ENCODE peak calls at places on chromosomes 16 and 17, in five cellular contexts. One of them, this sample, is unnamed.

GRCh38 chr17:73386561-73386960 is 74.8 kb upstream of the CDC42EP4 start:
- DNase-seq in heart right ventricle: no peak
- DNase-seq in stimulated activated CD4-positive, alpha-beta T cell treated with anti-CD3 and anti-CD28 coated beads, Interleukin-1b, Interleukin-23, amount 100 ng/mL, for 4 hours: no peak
- DNase-seq in activated CD4-positive, alpha-beta T cell treated with anti-CD3 and anti-CD28 coated beads, Interleukin-2, amount 10 ng/mL, durations not matched to agents 24 days and 14 days: no peak
- DNase-seq in lower lobe of right lung: no peak
- DNase-seq in this sample: no peak

GRCh38 chr17:73976676-73977521 is 226.6 kb upstream of the RPL38 start:
- DNase-seq in stimulated activated CD4-positive, alpha-beta T cell treated with anti-CD3 and anti-CD28 coated beads, Interleukin-1b, Interleukin-23, amount 100 ng/mL, for 4 hours: no peak
- DNase-seq in heart right ventricle: no peak
- DNase-seq in activated CD4-positive, alpha-beta T cell treated with anti-CD3 and anti-CD28 coated beads, Interleukin-2, amount 10 ng/mL, durations not matched to agents 24 days and 14 days: no peak
- DNase-seq in lower lobe of right lung: no peak
- DNase-seq in this sample: no peak

GRCh38 chr17:79811036-79811887 is 14.4 kb upstream of the CBX8 start:
- DNase-seq in lower lobe of right lung: no peak
- DNase-seq in activated CD4-positive, alpha-beta T cell treated with anti-CD3 and anti-CD28 coated beads, Interleukin-2, amount 10 ng/mL, durations not matched to agents 24 days and 14 days: peak; percentile 80
- DNase-seq in heart right ventricle: no peak
- DNase-seq in stimulated activated CD4-positive, alpha-beta T cell treated with anti-CD3 and anti-CD28 coated beads, Interleukin-1b, Interleukin-23, amount 100 ng/mL, for 4 hours: no peak
- DNase-seq in this sample: no peak

GRCh38 chr17:70084476-70084875 is 9.5 kb downstream of the KCNJ16 start:
- DNase-seq in activated CD4-positive, alpha-beta T cell treated with anti-CD3 and anti-CD28 coated beads, Interleukin-2, amount 10 ng/mL, durations not matched to agents 24 days and 14 days: no peak
- DNase-seq in lower lobe of right lung: no peak
- DNase-seq in heart right ventricle: no peak
- DNase-seq in stimulated activated CD4-positive, alpha-beta T cell treated with anti-CD3 and anti-CD28 coated beads, Interleukin-1b, Interleukin-23, amount 100 ng/mL, for 4 hours: no peak
- DNase-seq in this sample: no peak

GRCh38 chr16:84898447-84898846 is 78.7 kb downstream of the CRISPLD2 start:
- DNase-seq in stimulated activated CD4-positive, alpha-beta T cell treated with anti-CD3 and anti-CD28 coated beads, Interleukin-1b, Interleukin-23, amount 100 ng/mL, for 4 hours: no peak
- DNase-seq in heart right ventricle: no peak
- DNase-seq in lower lobe of right lung: no peak
- DNase-seq in activated CD4-positive, alpha-beta T cell treated with anti-CD3 and anti-CD28 coated beads, Interleukin-2, amount 10 ng/mL, durations not matched to agents 24 days and 14 days: no peak
- DNase-seq in this sample: no peak

GRCh38 chr17:68794636-68795503 is 160.3 kb downstream of the ABCA8 start:
- DNase-seq in activated CD4-positive, alpha-beta T cell treated with anti-CD3 and anti-CD28 coated beads, Interleukin-2, amount 10 ng/mL, durations not matched to agents 24 days and 14 days: no peak
- DNase-seq in heart right ventricle: no peak
- DNase-seq in stimulated activated CD4-positive, alpha-beta T cell treated with anti-CD3 and anti-CD28 coated beads, Interleukin-1b, Interleukin-23, amount 100 ng/mL, for 4 hours: no peak
- DNase-seq in lower lobe of right lung: no peak
- DNase-seq in this sample: no peak

GRCh38 chr16:56865394-56866062 is 521 bp downstream of the SLC12A3 start:
- DNase-seq in activated CD4-positive, alpha-beta T cell treated with anti-CD3 and anti-CD28 coated beads, Interleukin-2, amount 10 ng/mL, durations not matched to agents 24 days and 14 days: no peak
- DNase-seq in lower lobe of right lung: no peak
- DNase-seq in stimulated activated CD4-positive, alpha-beta T cell treated with anti-CD3 and anti-CD28 coated beads, Interleukin-1b, Interleukin-23, amount 100 ng/mL, for 4 hours: no peak
- DNase-seq in heart right ventricle: no peak
- DNase-seq in this sample: no peak

GRCh38 chr16:56370836-56371235 is 54.5 kb downstream of the AMFR start:
- DNase-seq in stimulated activated CD4-positive, alpha-beta T cell treated with anti-CD3 and anti-CD28 coated beads, Interleukin-1b, Interleukin-23, amount 100 ng/mL, for 4 hours: no peak
- DNase-seq in lower lobe of right lung: peak; percentile 41
- DNase-seq in heart right ventricle: no peak
- DNase-seq in activated CD4-positive, alpha-beta T cell treated with anti-CD3 and anti-CD28 coated beads, Interleukin-2, amount 10 ng/mL, durations not matched to agents 24 days and 14 days: no peak
- DNase-seq in this sample: no peak

GRCh38 chr17:73091770-73092517 is 544 bp downstream of the SLC39A11 start:
- DNase-seq in stimulated activated CD4-positive, alpha-beta T cell treated with anti-CD3 and anti-CD28 coated beads, Interleukin-1b, Interleukin-23, amount 100 ng/mL, for 4 hours: no peak
- DNase-seq in lower lobe of right lung: peak; percentile 48
- DNase-seq in activated CD4-positive, alpha-beta T cell treated with anti-CD3 and anti-CD28 coated beads, Interleukin-2, amount 10 ng/mL, durations not matched to agents 24 days and 14 days: peak; percentile 64
- DNase-seq in heart right ventricle: peak; percentile 23
- DNase-seq in this sample: no peak

GRCh38 chr16:23318639-23319038 is 16.5 kb downstream of the SCNN1B start:
- DNase-seq in heart right ventricle: no peak
- DNase-seq in activated CD4-positive, alpha-beta T cell treated with anti-CD3 and anti-CD28 coated beads, Interleukin-2, amount 10 ng/mL, durations not matched to agents 24 days and 14 days: no peak
- DNase-seq in lower lobe of right lung: peak; percentile 74
- DNase-seq in stimulated activated CD4-positive, alpha-beta T cell treated with anti-CD3 and anti-CD28 coated beads, Interleukin-1b, Interleukin-23, amount 100 ng/mL, for 4 hours: no peak
- DNase-seq in this sample: no peak

GRCh38 chr16:66289986-66290385 is 76.5 kb upstream of the CDH5 start:
- DNase-seq in lower lobe of right lung: no peak
- DNase-seq in heart right ventricle: no peak
- DNase-seq in activated CD4-positive, alpha-beta T cell treated with anti-CD3 and anti-CD28 coated beads, Interleukin-2, amount 10 ng/mL, durations not matched to agents 24 days and 14 days: no peak
- DNase-seq in stimulated activated CD4-positive, alpha-beta T cell treated with anti-CD3 and anti-CD28 coated beads, Interleukin-1b, Interleukin-23, amount 100 ng/mL, for 4 hours: no peak
- DNase-seq in this sample: no peak

GRCh38 chr17:49146620-49147306 is 14.2 kb downstream of the B4GALNT2 start:
- DNase-seq in heart right ventricle: no peak
- DNase-seq in lower lobe of right lung: no peak
- DNase-seq in activated CD4-positive, alpha-beta T cell treated with anti-CD3 and anti-CD28 coated beads, Interleukin-2, amount 10 ng/mL, durations not matched to agents 24 days and 14 days: no peak
- DNase-seq in stimulated activated CD4-positive, alpha-beta T cell treated with anti-CD3 and anti-CD28 coated beads, Interleukin-1b, Interleukin-23, amount 100 ng/mL, for 4 hours: no peak
- DNase-seq in this sample: no peak

GRCh38 chr17:39591958-39592954 is 15.5 kb downstream of the NEUROD2 start:
- DNase-seq in activated CD4-positive, alpha-beta T cell treated with anti-CD3 and anti-CD28 coated beads, Interleukin-2, amount 10 ng/mL, durations not matched to agents 24 days and 14 days: peak; percentile 84
- DNase-seq in lower lobe of right lung: no peak
- DNase-seq in stimulated activated CD4-positive, alpha-beta T cell treated with anti-CD3 and anti-CD28 coated beads, Interleukin-1b, Interleukin-23, amount 100 ng/mL, for 4 hours: no peak
- DNase-seq in heart right ventricle: no peak
- DNase-seq in this sample: no peak

GRCh38 chr17:40320771-40321501 is 12.0 kb downstream of the RARA start:
- DNase-seq in lower lobe of right lung: peak; percentile 72
- DNase-seq in heart right ventricle: peak; percentile 69
- DNase-seq in stimulated activated CD4-positive, alpha-beta T cell treated with anti-CD3 and anti-CD28 coated beads, Interleukin-1b, Interleukin-23, amount 100 ng/mL, for 4 hours: no peak
- DNase-seq in activated CD4-positive, alpha-beta T cell treated with anti-CD3 and anti-CD28 coated beads, Interleukin-2, amount 10 ng/mL, durations not matched to agents 24 days and 14 days: peak; percentile 72
- DNase-seq in this sample: no peak

GRCh38 chr17:1461193-1461944 is 5.3 kb upstream of the CRK start:
- DNase-seq in stimulated activated CD4-positive, alpha-beta T cell treated with anti-CD3 and anti-CD28 coated beads, Interleukin-1b, Interleukin-23, amount 100 ng/mL, for 4 hours: no peak
- DNase-seq in heart right ventricle: no peak
- DNase-seq in activated CD4-positive, alpha-beta T cell treated with anti-CD3 and anti-CD28 coated beads, Interleukin-2, amount 10 ng/mL, durations not matched to agents 24 days and 14 days: no peak
- DNase-seq in lower lobe of right lung: no peak
- DNase-seq in this sample: no peak

GRCh38 chr17:32483451-32484019 is 3.3 kb upstream of the CDK5R1 start:
- DNase-seq in heart right ventricle: peak; percentile 80
- DNase-seq in activated CD4-positive, alpha-beta T cell treated with anti-CD3 and anti-CD28 coated beads, Interleukin-2, amount 10 ng/mL, durations not matched to agents 24 days and 14 days: peak; percentile 82
- DNase-seq in stimulated activated CD4-positive, alpha-beta T cell treated with anti-CD3 and anti-CD28 coated beads, Interleukin-1b, Interleukin-23, amount 100 ng/mL, for 4 hours: no peak
- DNase-seq in lower lobe of right lung: peak; percentile 53
- DNase-seq in this sample: no peak

GRCh38 chr17:70259400-70259799 is 90.1 kb downstream of the KCNJ2 start:
- DNase-seq in activated CD4-positive, alpha-beta T cell treated with anti-CD3 and anti-CD28 coated beads, Interleukin-2, amount 10 ng/mL, durations not matched to agents 24 days and 14 days: no peak
- DNase-seq in heart right ventricle: no peak
- DNase-seq in stimulated activated CD4-positive, alpha-beta T cell treated with anti-CD3 and anti-CD28 coated beads, Interleukin-1b, Interleukin-23, amount 100 ng/mL, for 4 hours: no peak
- DNase-seq in lower lobe of right lung: no peak
- DNase-seq in this sample: no peak

This sample was measured in memory B cell.